ENCODE peak calls at places on chromosomes 1 and 21, in seven cellular contexts. L, C, K, Q, R, E and T are unnamed samples.

GRCh38 chr1:14345925-14346550 is 252.4 kb upstream of the KAZN start:
- DNase-seq in L (no peak), C (no peak), K (no peak), Q (no peak), R (no peak), E (no peak), T (no peak)

GRCh38 chr1:31182352-31182751 is 57.3 kb downstream of the NKAIN1 start:
- DNase-seq in L (peak; percentile 81), C (peak; percentile 60), K (peak; percentile 56), Q (peak; percentile 80), R (peak; percentile 71), E (peak; percentile 27), T (no peak)

GRCh38 chr1:100234432-100234831 is 15.2 kb downstream of the DBT start:
- DNase-seq in L (no peak), C (no peak), K (no peak), Q (no peak), R (no peak), E (no peak), T (no peak)

GRCh38 chr1:66464802-66465201 is 69.2 kb upstream of the SGIP1 start:
- DNase-seq in L (no peak), C (no peak), K (no peak), Q (no peak), R (no peak), E (no peak), T (no peak)

GRCh38 chr1:109213824-109214693 is at the start of gene SARS1:
- DNase-seq in L (peak; percentile 87), C (peak; percentile 87), K (peak; percentile 92), Q (peak; percentile 83), R (peak; percentile 92), E (peak; percentile 82), T (peak; percentile 96)

GRCh38 chr1:89781494-89782126 is 39.2 kb upstream of the LRRC8D start:
- DNase-seq in L (no peak), C (no peak), K (no peak), Q (no peak), R (no peak), E (no peak), T (no peak)

GRCh38 chr1:27951396-27951795 is 8.4 kb upstream of the XKR8 start:
- DNase-seq in L (no peak), C (no peak), K (no peak), Q (no peak), R (peak; percentile 86), E (no peak), T (no peak)

GRCh38 chr1:96723372-96723771 is 1.8 kb downstream of the PTBP2 start:
- DNase-seq in L (no peak), C (no peak), K (no peak), Q (no peak), R (no peak), E (no peak), T (no peak)

GRCh38 chr1:228379165-228379460 is 27.5 kb downstream of the TRIM11 start:
- DNase-seq in L (peak; percentile 66), C (peak; percentile 34), K (no peak), Q (no peak), R (no peak), E (no peak), T (no peak)

GRCh38 chr21:37489553-37489952 is 123.0 kb downstream of the DYRK1A start:
- DNase-seq in L (no peak), C (no peak), K (no peak), Q (no peak), R (no peak), E (no peak), T (no peak)
- H3K36me3 ChIP-seq in L (peaks cover 43% of the 10 kb centered on the region), C (no peaks in the 10 kb centered on the region), K (peaks cover 48% of the 10 kb centered on the region), Q (no peaks in the 10 kb centered on the region), R (peaks cover 27% of the 10 kb centered on the region), E (no peaks in the 10 kb centered on the region), T (peaks cover 43% of the 10 kb centered on the region)

GRCh38 chr1:113758631-113759340 is 500 bp downstream of the PHTF1 start:
- DNase-seq in L (peak; percentile 78), C (peak; percentile 66), K (peak; percentile 65), Q (peak; percentile 45), R (peak; percentile 89), E (peak; percentile 50), T (no peak)
- TF ChIP-seq POLR2A in L (no peak), C (no peak), K (no peak), Q (no peak), R (no peak), E (no peak), T (no peak)

GRCh38 chr1:42302034-42302433 is 33.0 kb downstream of the FOXJ3 start:
- DNase-seq in L (no peak), C (no peak), K (no peak), Q (no peak), R (no peak), E (no peak), T (no peak)
- H3K36me3 ChIP-seq in L (peaks cover 14% of the 10 kb centered on the region), C (no peaks in the 10 kb centered on the region), K (peaks cover 11% of the 10 kb centered on the region), Q (no peaks in the 10 kb centered on the region), R (no peaks in the 10 kb centered on the region), E (no peaks in the 10 kb centered on the region), T (peaks cover 6% of the 10 kb centered on the region)

DNA sequence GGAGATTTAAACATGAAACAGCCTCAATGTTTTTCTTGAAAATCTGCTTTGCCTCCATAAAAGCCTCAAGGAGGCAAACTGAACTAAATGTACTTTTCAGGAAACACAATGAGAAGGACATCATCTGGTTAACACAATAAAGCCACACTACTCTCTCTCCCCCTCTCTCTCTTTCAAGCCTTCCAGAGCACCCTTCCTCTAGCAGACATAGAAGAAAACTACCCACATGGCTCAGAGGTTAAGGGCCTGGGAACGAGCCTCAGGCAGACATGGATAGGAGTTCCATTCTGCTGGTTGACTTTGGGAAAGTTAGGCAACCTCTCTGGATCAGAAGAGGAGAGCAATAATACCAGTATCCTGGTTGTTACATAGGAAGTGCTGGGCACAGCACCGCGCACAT is 42.9 kb downstream of the RUNX1 start:
- DNase-seq in L (no peak), C (no peak), K (no peak), Q (no peak), R (no peak), E (no peak), T (no peak)
- TF ChIP-seq POLR2A in L (no peak), C (no peak), K (no peak), Q (no peak), R (no peak), E (no peak), T (no peak)

GRCh38 chr21:46544003-46544402 is 60.9 kb downstream of the S100B start:
- DNase-seq in L (no peak), C (no peak), K (no peak), Q (no peak), R (no peak), E (no peak), T (no peak)

GRCh38 chr21:46545363-46545762 is 59.5 kb downstream of the S100B start:
- DNase-seq in L (no peak), C (no peak), K (peak; percentile 7), Q (no peak), R (no peak), E (no peak), T (peak; percentile 70)

GRCh38 chr21:46543306-46543705 is 61.6 kb downstream of the S100B start:
- DNase-seq in L (no peak), C (no peak), K (peak; percentile 13), Q (no peak), R (no peak), E (no peak), T (peak; percentile 62)

GRCh38 chr21:46545911-46546310 is 59.0 kb downstream of the S100B start:
- DNase-seq in L (no peak), C (no peak), K (peak; percentile 21), Q (no peak), R (no peak), E (no peak), T (peak; percentile 47)

DNA sequence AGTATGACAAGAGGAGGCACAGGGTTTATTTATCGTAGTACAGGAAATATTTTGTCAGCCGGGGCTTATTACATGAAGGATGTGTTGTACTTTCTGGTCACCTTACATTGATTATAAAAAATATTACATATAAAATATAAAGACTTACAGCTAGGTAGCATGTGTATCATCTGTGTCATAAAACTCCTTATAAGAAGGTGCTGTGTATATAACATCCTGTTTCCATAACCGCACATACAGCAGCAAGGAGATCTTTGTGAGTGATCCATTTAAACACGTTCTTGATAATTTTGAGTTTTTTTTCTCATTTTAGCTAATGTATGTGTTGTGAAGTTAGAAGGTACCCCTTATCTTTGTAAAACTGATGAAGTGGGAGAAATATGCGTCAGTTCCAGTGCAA is 60.1 kb downstream of the S100B start:
- DNase-seq in L (no peak), C (no peak), K (no peak), Q (no peak), R (no peak), E (no peak), T (no peak)
- H3K36me3 ChIP-seq in L (peaks cover 87% of the 10 kb centered on the region), C (no peaks in the 10 kb centered on the region), K (peaks cover 97% of the 10 kb centered on the region), Q (no peaks in the 10 kb centered on the region), R (peaks cover 39% of the 10 kb centered on the region), E (no peaks in the 10 kb centered on the region), T (peaks cover 98% of the 10 kb centered on the region)

GRCh38 chr1:87335175-87335992 is 6.7 kb downstream of the LMO4 start:
- DNase-seq in L (peak; percentile 83), C (peak; percentile 47), K (peak; percentile 76), Q (peak; percentile 36), R (peak; percentile 87), E (peak; percentile 41), T (no peak)
- TF ChIP-seq POLR2A in L (no peak), C (no peak), K (no peak), Q (peak; percentile 8), R (peak; percentile 66), E (no peak), T (no peak)

GRCh38 chr1:197725975-197726374 is 49.3 kb downstream of the DENND1B start:
- DNase-seq in L (no peak), C (no peak), K (no peak), Q (no peak), R (no peak), E (no peak), T (no peak)

DNA sequence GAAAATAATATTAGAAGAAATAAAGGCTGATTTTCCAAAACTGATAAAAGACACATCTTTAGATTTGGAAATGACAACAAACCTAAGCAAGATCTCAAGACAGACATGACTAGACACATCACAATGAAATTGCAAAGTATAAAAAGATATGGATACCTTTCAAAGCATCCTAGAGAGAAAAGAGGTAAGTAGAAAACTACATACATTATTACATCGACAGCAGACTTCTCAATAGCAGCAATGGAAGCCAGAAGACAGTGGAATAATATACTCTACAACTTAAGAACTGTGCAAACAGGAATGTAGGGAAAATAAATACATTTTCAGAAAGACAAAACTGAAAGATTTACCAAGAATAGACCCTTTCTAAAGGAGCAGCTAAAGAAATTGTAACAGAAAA is 50.2 kb downstream of the DENND1B start:
- DNase-seq in L (no peak), C (no peak), K (no peak), Q (no peak), R (no peak), E (no peak), T (no peak)
- H3K36me3 ChIP-seq in L (no peaks in the 10 kb centered on the region), C (no peaks in the 10 kb centered on the region), K (no peaks in the 10 kb centered on the region), Q (no peaks in the 10 kb centered on the region), R (no peaks in the 10 kb centered on the region), E (no peaks in the 10 kb centered on the region), T (no peaks in the 10 kb centered on the region)

DNA sequence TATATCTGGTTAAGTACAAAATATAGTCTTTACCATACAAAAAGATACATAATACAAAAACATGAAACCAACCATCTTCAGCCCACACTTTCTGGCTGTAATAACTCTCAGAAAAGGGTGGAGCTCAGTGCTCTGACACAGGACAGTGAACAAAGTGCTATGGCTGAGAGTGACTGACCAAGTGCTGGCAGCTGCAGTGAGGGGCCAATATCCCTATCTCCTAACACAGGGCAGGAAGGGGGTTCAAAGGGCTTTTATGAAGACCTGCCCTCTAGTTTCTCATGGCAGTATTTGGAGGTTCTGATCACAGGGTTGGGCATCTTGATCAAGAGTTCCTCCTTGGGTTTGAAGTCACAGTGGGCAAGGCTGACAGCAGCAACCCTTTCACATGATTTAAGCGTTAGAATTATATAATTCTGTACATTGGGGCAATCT is 3.9 kb downstream of the TXNIP start:
- DNase-seq in L (peak; percentile 49), C (peak; percentile 14), K (peak; percentile 29), Q (peak; percentile 33), R (no peak), E (peak; percentile 18), T (no peak)
- TF ChIP-seq POLR2A in L (no peak), C (no peak), K (no peak), Q (no peak), R (no peak), E (no peak), T (no peak)